ENCODE peak calls at places on chromosomes 7 and 10, in four cellular contexts. Z, N, S and E are unnamed samples.

GRCh38 chr7:16611711-16612110 is 33.8 kb downstream of the ANKMY2 start:
- DNase-seq in S (no peak), Z (no peak), N (no peak), E (no peak)

GRCh38 chr7:75695036-75695435 is 43.7 kb downstream of the HIP1 start:
- DNase-seq in S (no peak), Z (no peak), N (no peak), E (no peak)

GRCh38 chr10:73920084-73920483 is 9.2 kb downstream of the PLAU start:
- DNase-seq in Z (no peak), N (peak; percentile 59), S (peak; percentile 87), E (peak; percentile 62)

GRCh38 chr10:87740232-87740631 is 77.8 kb downstream of the ATAD1 start:
- DNase-seq in N (no peak), S (no peak), Z (no peak), E (no peak)

GRCh38 chr7:128031901-128032604 is 816 bp upstream of the LRRC4 start:
- DNase-seq in S (no peak), Z (peak; percentile 75), N (no peak), E (no peak)

GRCh38 chr7:29035044-29035740 is 77.1 kb upstream of the TRIL start:
- DNase-seq in N (no peak), Z (no peak), S (no peak), E (no peak)

GRCh38 chr7:93921607-93922446 is at the start of gene GNG11:
- DNase-seq in S (peak; percentile 68), N (peak; percentile 70), Z (peak; percentile 70), E (no peak)

GRCh38 chr7:343227-343822 is 53.4 kb downstream of the FOXL3 start:
- DNase-seq in S (no peak), Z (no peak), N (no peak), E (no peak)

GRCh38 chr10:116875897-116876296 is 26.6 kb downstream of the ENO4 start:
- DNase-seq in Z (no peak), S (no peak), N (no peak), E (no peak)

GRCh38 chr7:44195901-44196300 is 4.9 kb upstream of the YKT6 start:
- DNase-seq in S (no peak), N (no peak), Z (no peak), E (no peak)

GRCh38 chr7:30406664-30407425 is 71.7 kb downstream of the NOD1 start:
- DNase-seq in N (no peak), Z (no peak), S (no peak), E (no peak)

GRCh38 chr10:125002423-125003145 is 60.7 kb downstream of the ZRANB1 start:
- DNase-seq in Z (peak; percentile 38), S (no peak), N (no peak), E (no peak)

GRCh38 chr10:99235872-99236626 is 397 bp upstream of the HPSE2 start:
- DNase-seq in Z (no peak), S (no peak), N (no peak), E (no peak)

GRCh38 chr10:58797356-58797755 is 284.7 kb downstream of the BICC1 start:
- DNase-seq in S (no peak), N (no peak), Z (no peak), E (no peak)